ENCODE peak calls at places on chromosomes 3 and 15, in four cellular contexts. Y, X, G and L are unnamed samples.

GRCh38 chr3:127686512-127686894 is 13.8 kb downstream of the ABTB1 start:
- DNase-seq in X (no peak), Y (no peak), G (no peak), L (no peak)

GRCh38 chr3:141384157-141384556 is 15.9 kb downstream of the ZBTB38 start:
- DNase-seq in Y (no peak), G (no peak), X (peak), L (no peak)

GRCh38 chr3:46861996-46862688 is 1.1 kb downstream of the MYL3 start:
- DNase-seq in Y (no peak), G (no peak), X (no peak), L (no peak)

GRCh38 chr3:175965036-175965435 is 1105.9 kb downstream of the NAALADL2 start:
- DNase-seq in G (no peak), Y (no peak), X (no peak), L (no peak)

GRCh38 chr3:50572801-50573371 is 3.6 kb downstream of the HEMK1 start:
- DNase-seq in G (no peak), X (no peak), Y (no peak), L (no peak)

GRCh38 chr3:43921056-43921455 is 230.3 kb downstream of the ABHD5 start:
- DNase-seq in G (no peak), Y (no peak), X (no peak), L (no peak)

GRCh38 chr3:136250862-136251460 is 821 bp downstream of the PCCB start:
- DNase-seq in X (peak), G (peak), Y (no peak), L (peak)

GRCh38 chr3:57164606-57165573 is at the start of gene IL17RD:
- DNase-seq in X (peak), G (peak), Y (no peak), L (peak)

GRCh38 chr15:89766357-89767311 is 9.5 kb upstream of the MESP2 start:
- DNase-seq in Y (no peak), G (no peak), X (no peak), L (no peak)

GRCh38 chr15:62447742-62448141 is 282.7 kb upstream of the C2CD4B start:
- DNase-seq in X (no peak), G (no peak), Y (no peak), L (no peak)

GRCh38 chr3:103048371-103048722 is 613.5 kb downstream of the ZPLD1 start:
- DNase-seq in X (no peak), G (no peak), Y (no peak), L (no peak)

GRCh38 chr3:52290596-52291507 is 3.2 kb downstream of the GLYCTK start:
- DNase-seq in X (no peak), G (no peak), Y (no peak), L (no peak)

GRCh38 chr3:151766454-151766853 is 32.7 kb downstream of the AADACL2 start:
- DNase-seq in X (peak), Y (no peak), G (no peak), L (no peak)

GRCh38 chr3:120450261-120450913 is 405 bp downstream of the FSTL1 start:
- DNase-seq in X (peak), Y (no peak), G (peak), L (no peak)

GRCh38 chr3:107664614-107665013 is 141.9 kb downstream of the BBX start:
- DNase-seq in G (no peak), Y (no peak), X (no peak), L (no peak)

GRCh38 chr3:127214990-127215389 is 22.1 kb downstream of the PRR23E start:
- DNase-seq in Y (no peak), X (peak), G (no peak), L (no peak)

GRCh38 chr3:27521179-27521871 is 37.1 kb upstream of the SLC4A7 start:
- DNase-seq in X (peak), Y (no peak), G (peak), L (peak)

GRCh38 chr15:31975446-31976229 is 54.7 kb upstream of the CHRNA7 start:
- DNase-seq in Y (no peak), X (peak), G (no peak), L (no peak)

GRCh38 chr3:125115640-125116039 is 59.8 kb upstream of the HEG1 start:
- DNase-seq in X (peak), G (no peak), Y (no peak), L (peak)

GRCh38 chr3:64612082-64612860 is 75.5 kb downstream of the ADAMTS9 start:
- DNase-seq in X (peak), Y (no peak), G (peak), L (no peak)

GRCh38 chr15:71691322-71691699 is 119.0 kb upstream of the NR2E3 start:
- DNase-seq in X (no peak), Y (no peak), G (no peak), L (no peak)

GRCh38 chr3:173938159-173938558 is 540.6 kb downstream of the NLGN1 start:
- DNase-seq in X (peak), G (peak), Y (no peak), L (peak)

GRCh38 chr3:149581681-149582349 is 76.0 kb downstream of the WWTR1 start:
- DNase-seq in Y (no peak), G (peak), X (peak), L (no peak)

GRCh38 chr3:51931756-51932155 is 9.9 kb downstream of the RRP9 start:
- DNase-seq in Y (no peak), G (no peak), X (no peak), L (no peak)

GRCh38 chr3:63193647-63194046 is 84.5 kb upstream of the SYNPR start:
- DNase-seq in G (peak), X (peak), Y (no peak), L (peak)

GRCh38 chr3:195077611-195078540 is 193.1 kb downstream of the XXYLT1 start:
- DNase-seq in Y (no peak), X (no peak), G (no peak), L (no peak)

GRCh38 chr15:96341465-96342142 is 11.1 kb downstream of the NR2F2 start:
- DNase-seq in X (no peak), G (no peak), Y (no peak), L (no peak)

GRCh38 chr3:151918253-151919029 is 45.0 kb downstream of the SUCNR1 start:
- DNase-seq in Y (no peak), G (peak), X (peak), L (peak)

GRCh38 chr15:70535071-70535954 is 228.0 kb downstream of the UACA start:
- DNase-seq in X (no peak), G (no peak), Y (no peak), L (no peak)

GRCh38 chr3:52046186-52046913 is 10.0 kb downstream of the DUSP7 start:
- DNase-seq in G (peak), X (peak), Y (no peak), L (no peak)

GRCh38 chr3:10173095-10173925 is 8.6 kb downstream of the IRAK2 start:
- DNase-seq in Y (no peak), G (no peak), X (peak), L (no peak)

GRCh38 chr15:90408657-90409056 is 20.6 kb downstream of the IQGAP1 start:
- DNase-seq in Y (no peak), X (no peak), G (no peak), L (no peak)

GRCh38 chr15:62847900-62848489 is 194.6 kb upstream of the TPM1 start:
- DNase-seq in X (peak), Y (no peak), G (peak), L (peak)

GRCh38 chr3:191882289-191882688 is 421.3 kb downstream of the PYDC2 start:
- DNase-seq in Y (no peak), G (no peak), X (no peak), L (no peak)

GRCh38 chr15:29139540-29140459 is 129.8 kb downstream of the NSMCE3 start:
- DNase-seq in Y (no peak), X (peak), G (peak), L (no peak)

GRCh38 chr15:69081310-69082004 is 67.0 kb downstream of the NOX5 start:
- DNase-seq in Y (no peak), G (no peak), X (peak), L (no peak)
- H3K27ac ChIP-seq in Y (no peak), G (peak), X (no peak), L (no peak)

DNA sequence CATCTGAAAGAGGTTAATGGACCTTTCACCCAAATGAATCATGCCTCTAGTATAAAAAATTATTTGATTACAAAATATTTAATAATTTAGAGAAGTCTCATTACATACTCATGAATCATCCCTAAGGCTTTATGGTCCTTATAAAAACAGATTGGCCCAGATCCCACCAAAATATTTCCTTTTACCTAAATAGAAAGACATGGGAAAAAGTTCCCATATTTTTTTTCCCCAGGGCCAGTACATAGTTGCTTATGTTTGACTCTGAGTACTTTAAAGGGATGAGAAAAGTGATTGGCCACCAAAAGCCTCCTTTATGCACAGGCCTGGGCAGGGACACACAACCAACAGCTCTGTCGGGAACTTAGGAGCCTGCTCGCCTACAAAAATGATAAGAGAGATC is 22.3 kb downstream of the KCNAB1 start:
- DNase-seq in X (no peak), Y (no peak), G (no peak), L (no peak)
- H3K27ac ChIP-seq in X (no peak), Y (no peak), G (no peak), L (no peak)

GRCh38 chr15:43151688-43152087 is 18.3 kb downstream of the TMEM62 start:
- DNase-seq in G (no peak), Y (no peak), X (no peak), L (no peak)
- H3K27ac ChIP-seq in G (no peak), Y (no peak), X (peak), L (no peak)

DNA sequence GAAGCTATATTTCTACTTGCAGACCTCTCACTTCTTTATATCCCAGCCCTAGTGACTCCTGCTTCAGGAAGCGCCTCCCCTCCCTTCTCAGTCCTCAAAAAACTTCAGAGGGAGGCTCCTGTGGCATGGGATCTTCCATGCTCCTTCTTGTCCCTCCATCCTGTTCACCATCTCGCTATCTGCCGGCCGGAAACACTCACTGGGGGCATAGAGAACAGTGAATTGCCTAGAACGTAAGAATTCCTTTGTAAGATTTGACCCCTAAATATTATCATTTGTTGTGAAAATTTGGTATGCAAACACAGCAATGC is 218.6 kb upstream of the ATP10A start:
- DNase-seq in Y (no peak), G (no peak), X (no peak), L (peak)
- H3K27ac ChIP-seq in Y (no peak), G (peak), X (no peak), L (no peak)

DNA sequence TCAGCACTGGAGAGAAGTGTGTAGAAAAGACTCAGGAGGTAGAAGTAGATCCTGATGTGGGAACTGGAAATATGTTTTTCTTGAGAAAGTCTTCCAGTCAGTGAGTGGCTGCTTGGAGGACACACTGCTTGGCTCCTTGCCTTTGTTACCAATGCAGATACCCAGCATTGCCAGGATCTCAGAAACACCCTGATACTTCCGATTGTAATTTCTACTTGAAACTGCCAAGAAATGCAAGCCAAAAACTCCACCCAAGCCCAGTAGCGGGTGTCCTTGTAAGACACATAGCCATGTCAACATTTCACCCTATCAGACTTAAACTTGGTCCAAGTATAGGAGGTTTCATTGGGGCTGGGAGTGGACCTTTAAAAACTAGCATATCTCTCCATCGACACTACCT is 141.8 kb downstream of the ALDH1A2 start:
- DNase-seq in G (no peak), X (peak), Y (no peak), L (no peak)
- H3K27ac ChIP-seq in G (no peak), X (no peak), Y (no peak), L (no peak)